ENCODE peak calls at places on chromosomes 3 and 15, in eight cellular contexts. One of them, this sample, is unnamed.

GRCh38 chr3:132254076-132254755 is 63.0 kb upstream of the ACP3 start:
- DNase-seq in NCI-H187: no peak
- DNase-seq in Daoy: peak; percentile 82
- DNase-seq in caudate nucleus: no peak
- DNase-seq in fibroblast of pulmonary artery: no peak
- DNase-seq in tibial nerve: no peak
- DNase-seq in NCI-H1092 treated with DMSO at 0.1 percent for 48 hours: no peak
- DNase-seq in stimulated activated naive CD8-positive, alpha-beta T cell treated with anti-CD3 and anti-CD28 coated beads, Interleukin-15, amount 100 ng/mL, for 72 hours: no peak
- DNase-seq in this sample: no peak

GRCh38 chr3:188900421-188900941 is 271.3 kb upstream of the TPRG1 start:
- DNase-seq in NCI-H187: no peak
- DNase-seq in Daoy: peak; percentile 77
- DNase-seq in caudate nucleus: no peak
- DNase-seq in fibroblast of pulmonary artery: peak; percentile 93
- DNase-seq in tibial nerve: no peak
- DNase-seq in NCI-H1092 treated with DMSO at 0.1 percent for 48 hours: no peak
- DNase-seq in stimulated activated naive CD8-positive, alpha-beta T cell treated with anti-CD3 and anti-CD28 coated beads, Interleukin-15, amount 100 ng/mL, for 72 hours: no peak
- DNase-seq in this sample: no peak

GRCh38 chr15:91780387-91780786 is 73.1 kb upstream of the SLCO3A1 start:
- DNase-seq in NCI-H187: no peak
- DNase-seq in Daoy: no peak
- DNase-seq in caudate nucleus: no peak
- DNase-seq in fibroblast of pulmonary artery: no peak
- DNase-seq in tibial nerve: no peak
- DNase-seq in NCI-H1092 treated with DMSO at 0.1 percent for 48 hours: no peak
- DNase-seq in stimulated activated naive CD8-positive, alpha-beta T cell treated with anti-CD3 and anti-CD28 coated beads, Interleukin-15, amount 100 ng/mL, for 72 hours: no peak
- DNase-seq in this sample: no peak

GRCh38 chr3:135853981-135854380 is 111.5 kb upstream of the PPP2R3A start:
- DNase-seq in NCI-H187: no peak
- DNase-seq in Daoy: no peak
- DNase-seq in caudate nucleus: no peak
- DNase-seq in fibroblast of pulmonary artery: no peak
- DNase-seq in tibial nerve: no peak
- DNase-seq in NCI-H1092 treated with DMSO at 0.1 percent for 48 hours: no peak
- DNase-seq in stimulated activated naive CD8-positive, alpha-beta T cell treated with anti-CD3 and anti-CD28 coated beads, Interleukin-15, amount 100 ng/mL, for 72 hours: no peak
- DNase-seq in this sample: no peak

GRCh38 chr15:59751552-59752413 is 62.7 kb upstream of the BNIP2 start:
- DNase-seq in NCI-H187: no peak
- DNase-seq in Daoy: peak; percentile 23
- DNase-seq in caudate nucleus: no peak
- DNase-seq in fibroblast of pulmonary artery: peak; percentile 9
- DNase-seq in tibial nerve: no peak
- DNase-seq in NCI-H1092 treated with DMSO at 0.1 percent for 48 hours: peak; percentile 3
- DNase-seq in stimulated activated naive CD8-positive, alpha-beta T cell treated with anti-CD3 and anti-CD28 coated beads, Interleukin-15, amount 100 ng/mL, for 72 hours: peak; percentile 13
- DNase-seq in this sample: no peak

GRCh38 chr3:66378256-66378655 is 122.6 kb downstream of the LRIG1 start:
- DNase-seq in NCI-H187: no peak
- DNase-seq in Daoy: peak; percentile 15
- DNase-seq in caudate nucleus: no peak
- DNase-seq in fibroblast of pulmonary artery: peak; percentile 14
- DNase-seq in tibial nerve: no peak
- DNase-seq in NCI-H1092 treated with DMSO at 0.1 percent for 48 hours: no peak
- DNase-seq in stimulated activated naive CD8-positive, alpha-beta T cell treated with anti-CD3 and anti-CD28 coated beads, Interleukin-15, amount 100 ng/mL, for 72 hours: no peak
- DNase-seq in this sample: no peak

GRCh38 chr3:102113421-102114041 is 264.2 kb downstream of the NFKBIZ start:
- DNase-seq in NCI-H187: no peak
- DNase-seq in Daoy: no peak
- DNase-seq in caudate nucleus: no peak
- DNase-seq in fibroblast of pulmonary artery: no peak
- DNase-seq in tibial nerve: no peak
- DNase-seq in NCI-H1092 treated with DMSO at 0.1 percent for 48 hours: no peak
- DNase-seq in stimulated activated naive CD8-positive, alpha-beta T cell treated with anti-CD3 and anti-CD28 coated beads, Interleukin-15, amount 100 ng/mL, for 72 hours: no peak
- DNase-seq in this sample: peak; percentile 25

GRCh38 chr15:70158996-70159355 is 61.3 kb upstream of the TLE3 start:
- DNase-seq in NCI-H187: no peak
- DNase-seq in Daoy: no peak
- DNase-seq in caudate nucleus: no peak
- DNase-seq in fibroblast of pulmonary artery: no peak
- DNase-seq in tibial nerve: no peak
- DNase-seq in NCI-H1092 treated with DMSO at 0.1 percent for 48 hours: no peak
- DNase-seq in stimulated activated naive CD8-positive, alpha-beta T cell treated with anti-CD3 and anti-CD28 coated beads, Interleukin-15, amount 100 ng/mL, for 72 hours: no peak
- DNase-seq in this sample: no peak

GRCh38 chr15:66840615-66841014 is 138.6 kb downstream of the SMAD6 start:
- DNase-seq in NCI-H187: no peak
- DNase-seq in Daoy: no peak
- DNase-seq in caudate nucleus: no peak
- DNase-seq in fibroblast of pulmonary artery: no peak
- DNase-seq in tibial nerve: no peak
- DNase-seq in NCI-H1092 treated with DMSO at 0.1 percent for 48 hours: no peak
- DNase-seq in stimulated activated naive CD8-positive, alpha-beta T cell treated with anti-CD3 and anti-CD28 coated beads, Interleukin-15, amount 100 ng/mL, for 72 hours: no peak
- DNase-seq in this sample: no peak

GRCh38 chr3:111732248-111732879 is 126.7 kb upstream of the PHLDB2 start:
- DNase-seq in NCI-H187: no peak
- DNase-seq in Daoy: no peak
- DNase-seq in caudate nucleus: no peak
- DNase-seq in fibroblast of pulmonary artery: no peak
- DNase-seq in tibial nerve: no peak
- DNase-seq in NCI-H1092 treated with DMSO at 0.1 percent for 48 hours: no peak
- DNase-seq in stimulated activated naive CD8-positive, alpha-beta T cell treated with anti-CD3 and anti-CD28 coated beads, Interleukin-15, amount 100 ng/mL, for 72 hours: no peak
- DNase-seq in this sample: no peak

GRCh38 chr3:18556503-18556902 is 131.4 kb upstream of the SATB1 start:
- DNase-seq in NCI-H187: no peak
- DNase-seq in Daoy: no peak
- DNase-seq in caudate nucleus: no peak
- DNase-seq in fibroblast of pulmonary artery: no peak
- DNase-seq in tibial nerve: no peak
- DNase-seq in NCI-H1092 treated with DMSO at 0.1 percent for 48 hours: no peak
- DNase-seq in stimulated activated naive CD8-positive, alpha-beta T cell treated with anti-CD3 and anti-CD28 coated beads, Interleukin-15, amount 100 ng/mL, for 72 hours: peak; percentile 60
- DNase-seq in this sample: no peak

GRCh38 chr3:82640254-82640653 is 878.8 kb upstream of the GBE1 start:
- DNase-seq in NCI-H187: no peak
- DNase-seq in Daoy: no peak
- DNase-seq in caudate nucleus: no peak
- DNase-seq in fibroblast of pulmonary artery: no peak
- DNase-seq in tibial nerve: no peak
- DNase-seq in NCI-H1092 treated with DMSO at 0.1 percent for 48 hours: no peak
- DNase-seq in stimulated activated naive CD8-positive, alpha-beta T cell treated with anti-CD3 and anti-CD28 coated beads, Interleukin-15, amount 100 ng/mL, for 72 hours: no peak
- DNase-seq in this sample: no peak

GRCh38 chr3:60501303-60501702 is 749.9 kb downstream of the FHIT start:
- DNase-seq in NCI-H187: no peak
- DNase-seq in Daoy: no peak
- DNase-seq in caudate nucleus: no peak
- DNase-seq in fibroblast of pulmonary artery: no peak
- DNase-seq in tibial nerve: no peak
- DNase-seq in NCI-H1092 treated with DMSO at 0.1 percent for 48 hours: no peak
- DNase-seq in stimulated activated naive CD8-positive, alpha-beta T cell treated with anti-CD3 and anti-CD28 coated beads, Interleukin-15, amount 100 ng/mL, for 72 hours: no peak
- DNase-seq in this sample: no peak

GRCh38 chr3:71369733-71370391 is 213.7 kb downstream of the FOXP1 start:
- DNase-seq in NCI-H187: no peak
- DNase-seq in Daoy: no peak
- DNase-seq in caudate nucleus: no peak
- DNase-seq in fibroblast of pulmonary artery: peak; percentile 53
- DNase-seq in tibial nerve: no peak
- DNase-seq in NCI-H1092 treated with DMSO at 0.1 percent for 48 hours: no peak
- DNase-seq in stimulated activated naive CD8-positive, alpha-beta T cell treated with anti-CD3 and anti-CD28 coated beads, Interleukin-15, amount 100 ng/mL, for 72 hours: no peak
- DNase-seq in this sample: no peak

GRCh38 chr3:138338816-138339215 is 9.2 kb upstream of the NME9 start:
- DNase-seq in NCI-H187: no peak
- DNase-seq in Daoy: no peak
- DNase-seq in caudate nucleus: no peak
- DNase-seq in fibroblast of pulmonary artery: no peak
- DNase-seq in tibial nerve: no peak
- DNase-seq in NCI-H1092 treated with DMSO at 0.1 percent for 48 hours: no peak
- DNase-seq in stimulated activated naive CD8-positive, alpha-beta T cell treated with anti-CD3 and anti-CD28 coated beads, Interleukin-15, amount 100 ng/mL, for 72 hours: no peak
- DNase-seq in this sample: no peak

This sample was measured in SK-N-DZ.